ENCODE peak calls at places on chromosomes 11 and 22, in nine cellular contexts. One of them, this sample, is unnamed.

GRCh38 chr11:68040121-68040956 is 1.5 kb downstream of the TCIRG1 start:
- DNase-seq in body of pancreas: peak
- DNase-seq in Peyer's patch: peak
- DNase-seq in spleen: peak
- DNase-seq in gastrocnemius medialis: no peak
- DNase-seq in prostate gland: peak
- DNase-seq in suprapubic skin: peak
- DNase-seq in transverse colon: peak
- DNase-seq in esophagus squamous epithelium: no peak
- DNase-seq in this sample: peak

GRCh38 chr22:30435674-30436126 is 10.1 kb downstream of the MTFP1 start:
- DNase-seq in body of pancreas: peak
- DNase-seq in Peyer's patch: peak
- DNase-seq in spleen: peak
- DNase-seq in gastrocnemius medialis: no peak
- DNase-seq in prostate gland: no peak
- DNase-seq in suprapubic skin: no peak
- DNase-seq in transverse colon: peak
- DNase-seq in esophagus squamous epithelium: no peak
- DNase-seq in this sample: peak

GRCh38 chr11:134157451-134157850 is 66.3 kb downstream of the NCAPD3 start:
- DNase-seq in body of pancreas: no peak
- DNase-seq in Peyer's patch: no peak
- DNase-seq in spleen: no peak
- DNase-seq in gastrocnemius medialis: no peak
- DNase-seq in prostate gland: no peak
- DNase-seq in suprapubic skin: no peak
- DNase-seq in transverse colon: no peak
- DNase-seq in esophagus squamous epithelium: no peak
- DNase-seq in this sample: no peak

GRCh38 chr11:107769189-107769588 is 57.3 kb upstream of the SLN start:
- DNase-seq in body of pancreas: no peak
- DNase-seq in Peyer's patch: no peak
- DNase-seq in spleen: no peak
- DNase-seq in gastrocnemius medialis: peak
- DNase-seq in prostate gland: no peak
- DNase-seq in suprapubic skin: no peak
- DNase-seq in transverse colon: no peak
- DNase-seq in esophagus squamous epithelium: no peak
- DNase-seq in this sample: no peak

GRCh38 chr11:23041104-23041503 is 180.8 kb upstream of the CCDC179 start:
- DNase-seq in body of pancreas: no peak
- DNase-seq in Peyer's patch: no peak
- DNase-seq in spleen: no peak
- DNase-seq in gastrocnemius medialis: no peak
- DNase-seq in prostate gland: no peak
- DNase-seq in suprapubic skin: no peak
- DNase-seq in transverse colon: peak
- DNase-seq in esophagus squamous epithelium: no peak
- DNase-seq in this sample: no peak

GRCh38 chr22:48842976-48843375 is 984.7 kb downstream of the BRD1 start:
- DNase-seq in body of pancreas: no peak
- DNase-seq in Peyer's patch: no peak
- DNase-seq in spleen: peak
- DNase-seq in gastrocnemius medialis: no peak
- DNase-seq in prostate gland: no peak
- DNase-seq in suprapubic skin: no peak
- DNase-seq in transverse colon: no peak
- DNase-seq in esophagus squamous epithelium: no peak
- DNase-seq in this sample: no peak

GRCh38 chr22:24937114-24937513 is 9.4 kb downstream of the LHFPL7 start:
- DNase-seq in body of pancreas: peak
- DNase-seq in Peyer's patch: no peak
- DNase-seq in spleen: no peak
- DNase-seq in gastrocnemius medialis: no peak
- DNase-seq in prostate gland: no peak
- DNase-seq in suprapubic skin: no peak
- DNase-seq in transverse colon: no peak
- DNase-seq in esophagus squamous epithelium: no peak
- DNase-seq in this sample: no peak

GRCh38 chr11:115222218-115222862 is 281.9 kb downstream of the CADM1 start:
- DNase-seq in body of pancreas: no peak
- DNase-seq in Peyer's patch: no peak
- DNase-seq in spleen: no peak
- DNase-seq in gastrocnemius medialis: no peak
- DNase-seq in prostate gland: no peak
- DNase-seq in suprapubic skin: no peak
- DNase-seq in transverse colon: peak
- DNase-seq in esophagus squamous epithelium: no peak
- DNase-seq in this sample: no peak

GRCh38 chr11:3047637-3048036 is 9.6 kb downstream of the CARS1 start:
- DNase-seq in body of pancreas: no peak
- DNase-seq in Peyer's patch: no peak
- DNase-seq in spleen: no peak
- DNase-seq in gastrocnemius medialis: no peak
- DNase-seq in prostate gland: no peak
- DNase-seq in suprapubic skin: no peak
- DNase-seq in transverse colon: no peak
- DNase-seq in esophagus squamous epithelium: no peak
- DNase-seq in this sample: no peak
- H3K27ac ChIP-seq in body of pancreas: no peak
- H3K27ac ChIP-seq in Peyer's patch: no peak
- H3K27ac ChIP-seq in spleen: no peak
- H3K27ac ChIP-seq in gastrocnemius medialis: no peak
- H3K27ac ChIP-seq in prostate gland: no peak
- H3K27ac ChIP-seq in suprapubic skin: no peak
- H3K27ac ChIP-seq in transverse colon: no peak
- H3K27ac ChIP-seq in esophagus squamous epithelium: no peak
- H3K27ac ChIP-seq in this sample: no peak

GRCh38 chr11:120241277-120241676 is 1.3 kb downstream of the POU2F3 start:
- DNase-seq in body of pancreas: no peak
- DNase-seq in Peyer's patch: no peak
- DNase-seq in spleen: peak
- DNase-seq in gastrocnemius medialis: no peak
- DNase-seq in prostate gland: peak
- DNase-seq in suprapubic skin: no peak
- DNase-seq in transverse colon: no peak
- DNase-seq in esophagus squamous epithelium: no peak
- DNase-seq in this sample: no peak

GRCh38 chr11:120238968-120239620 is 846 bp upstream of the POU2F3 start:
- DNase-seq in body of pancreas: no peak
- DNase-seq in Peyer's patch: no peak
- DNase-seq in spleen: peak
- DNase-seq in gastrocnemius medialis: no peak
- DNase-seq in prostate gland: no peak
- DNase-seq in suprapubic skin: no peak
- DNase-seq in transverse colon: no peak
- DNase-seq in esophagus squamous epithelium: no peak
- DNase-seq in this sample: no peak

GRCh38 chr11:120243221-120243620 is 3.3 kb downstream of the POU2F3 start:
- DNase-seq in body of pancreas: no peak
- DNase-seq in Peyer's patch: no peak
- DNase-seq in spleen: peak
- DNase-seq in gastrocnemius medialis: no peak
- DNase-seq in prostate gland: no peak
- DNase-seq in suprapubic skin: no peak
- DNase-seq in transverse colon: no peak
- DNase-seq in esophagus squamous epithelium: no peak
- DNase-seq in this sample: no peak

GRCh38 chr11:120240866-120241265 is 926 bp downstream of the POU2F3 start:
- DNase-seq in body of pancreas: no peak
- DNase-seq in Peyer's patch: no peak
- DNase-seq in spleen: peak
- DNase-seq in gastrocnemius medialis: no peak
- DNase-seq in prostate gland: no peak
- DNase-seq in suprapubic skin: no peak
- DNase-seq in transverse colon: no peak
- DNase-seq in esophagus squamous epithelium: no peak
- DNase-seq in this sample: no peak

DNA sequence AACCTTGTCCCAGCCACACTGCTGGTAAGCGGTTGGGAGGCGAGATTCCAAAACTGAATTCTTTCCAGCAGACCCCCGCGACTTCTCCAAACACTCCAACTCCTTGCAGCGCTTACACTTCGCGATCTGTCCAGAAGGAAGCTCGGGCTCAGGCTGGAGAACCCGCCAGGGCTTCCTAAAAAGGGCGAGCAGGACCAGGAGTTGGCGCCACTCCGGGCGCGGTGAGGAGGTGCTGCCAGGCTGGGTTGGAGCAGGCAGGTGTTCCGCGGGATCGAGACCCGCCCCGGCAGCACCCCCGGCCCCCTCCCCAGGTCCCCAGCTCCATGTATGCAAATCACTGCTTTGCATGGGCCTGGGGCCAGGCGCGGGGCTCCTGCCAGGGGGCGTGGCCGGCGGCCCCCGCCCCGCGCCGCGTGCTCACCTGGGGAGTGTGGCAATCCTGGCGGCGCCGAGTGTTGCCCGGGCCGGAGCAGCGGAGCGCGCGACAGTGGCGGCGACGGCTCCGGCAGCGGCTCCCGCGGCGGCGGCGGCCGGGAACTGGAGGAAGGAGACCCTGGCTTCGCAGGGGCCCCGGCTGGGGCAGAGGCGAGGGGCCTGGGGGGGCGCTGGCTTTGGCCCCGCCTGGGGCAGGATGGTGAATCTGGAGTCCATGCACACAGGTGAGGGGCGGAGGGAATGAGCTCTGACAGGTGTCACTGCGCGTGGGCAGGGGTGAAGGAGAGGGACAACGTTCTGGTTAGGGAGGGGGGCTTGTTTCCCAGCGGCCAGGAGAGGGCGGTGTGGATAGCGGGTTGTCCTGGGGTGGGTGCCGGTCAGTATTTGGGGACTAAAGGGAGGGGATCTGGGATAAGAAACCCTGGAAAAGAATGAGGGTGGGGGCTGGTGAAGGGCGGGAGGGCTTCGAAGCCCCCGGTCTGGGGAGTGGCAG is at the start of gene POU2F3:
- DNase-seq in body of pancreas: peak
- DNase-seq in Peyer's patch: no peak
- DNase-seq in spleen: peak
- DNase-seq in gastrocnemius medialis: no peak
- DNase-seq in prostate gland: no peak
- DNase-seq in suprapubic skin: no peak
- DNase-seq in transverse colon: no peak
- DNase-seq in esophagus squamous epithelium: no peak
- DNase-seq in this sample: no peak
- H3K4me3 ChIP-seq in body of pancreas: no peak
- H3K4me3 ChIP-seq in Peyer's patch: peak
- H3K4me3 ChIP-seq in spleen: no peak
- H3K4me3 ChIP-seq in gastrocnemius medialis: no peak
- H3K4me3 ChIP-seq in prostate gland: peak
- H3K4me3 ChIP-seq in suprapubic skin: peak
- H3K4me3 ChIP-seq in transverse colon: no peak
- H3K4me3 ChIP-seq in esophagus squamous epithelium: peak
- H3K4me3 ChIP-seq in this sample: no peak

GRCh38 chr22:36303874-36304273 is 50.9 kb downstream of the APOL1 start:
- DNase-seq in body of pancreas: no peak
- DNase-seq in Peyer's patch: peak
- DNase-seq in spleen: no peak
- DNase-seq in gastrocnemius medialis: no peak
- DNase-seq in prostate gland: no peak
- DNase-seq in suprapubic skin: no peak
- DNase-seq in transverse colon: peak
- DNase-seq in esophagus squamous epithelium: no peak
- DNase-seq in this sample: no peak

GRCh38 chr22:36301384-36301828 is 48.5 kb downstream of the APOL1 start:
- DNase-seq in body of pancreas: peak
- DNase-seq in Peyer's patch: peak
- DNase-seq in spleen: peak
- DNase-seq in gastrocnemius medialis: no peak
- DNase-seq in prostate gland: peak
- DNase-seq in suprapubic skin: no peak
- DNase-seq in transverse colon: peak
- DNase-seq in esophagus squamous epithelium: no peak
- DNase-seq in this sample: peak

GRCh38 chr22:36303115-36303467 is 50.2 kb downstream of the APOL1 start:
- DNase-seq in body of pancreas: no peak
- DNase-seq in Peyer's patch: no peak
- DNase-seq in spleen: no peak
- DNase-seq in gastrocnemius medialis: no peak
- DNase-seq in prostate gland: no peak
- DNase-seq in suprapubic skin: no peak
- DNase-seq in transverse colon: no peak
- DNase-seq in esophagus squamous epithelium: no peak
- DNase-seq in this sample: no peak

GRCh38 chr22:36301851-36302250 is 48.9 kb downstream of the APOL1 start:
- DNase-seq in body of pancreas: no peak
- DNase-seq in Peyer's patch: no peak
- DNase-seq in spleen: no peak
- DNase-seq in gastrocnemius medialis: no peak
- DNase-seq in prostate gland: no peak
- DNase-seq in suprapubic skin: no peak
- DNase-seq in transverse colon: no peak
- DNase-seq in esophagus squamous epithelium: no peak
- DNase-seq in this sample: no peak

GRCh38 chr22:36302439-36303114 is 49.6 kb downstream of the APOL1 start:
- DNase-seq in body of pancreas: no peak
- DNase-seq in Peyer's patch: no peak
- DNase-seq in spleen: no peak
- DNase-seq in gastrocnemius medialis: no peak
- DNase-seq in prostate gland: no peak
- DNase-seq in suprapubic skin: no peak
- DNase-seq in transverse colon: no peak
- DNase-seq in esophagus squamous epithelium: no peak
- DNase-seq in this sample: no peak
- TF ChIP-seq POLR2A in body of pancreas: no peak
- TF ChIP-seq POLR2A in Peyer's patch: no peak
- TF ChIP-seq POLR2A in spleen: no peak
- TF ChIP-seq POLR2A in gastrocnemius medialis: no peak
- TF ChIP-seq POLR2A in prostate gland: no peak
- TF ChIP-seq POLR2A in suprapubic skin: no peak
- TF ChIP-seq POLR2A in transverse colon: no peak
- TF ChIP-seq POLR2A in esophagus squamous epithelium: no peak
- TF ChIP-seq POLR2A in this sample: no peak

DNA sequence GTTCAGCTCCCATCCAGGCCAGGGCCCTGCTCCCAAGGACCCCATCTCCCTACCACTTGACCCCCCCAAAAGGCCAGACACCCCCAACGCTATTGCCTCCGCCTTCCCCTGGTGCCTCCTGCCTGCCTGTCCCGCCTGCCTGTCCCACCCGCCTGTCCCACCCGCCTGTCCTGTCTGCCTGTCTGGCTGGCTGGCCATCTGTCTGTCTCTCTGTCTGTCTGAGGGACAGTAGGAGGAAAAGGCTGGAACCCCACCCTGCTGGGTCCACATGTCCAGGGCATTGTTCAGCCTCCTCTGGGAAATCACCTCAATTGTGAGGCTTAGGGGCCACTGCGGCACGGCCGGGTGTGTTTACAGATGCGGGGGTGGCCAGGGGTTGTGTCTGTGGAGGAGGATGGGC is 25.3 kb upstream of the CBX7 start:
- DNase-seq in body of pancreas: no peak
- DNase-seq in Peyer's patch: no peak
- DNase-seq in spleen: peak
- DNase-seq in gastrocnemius medialis: no peak
- DNase-seq in prostate gland: no peak
- DNase-seq in suprapubic skin: no peak
- DNase-seq in transverse colon: no peak
- DNase-seq in esophagus squamous epithelium: no peak
- DNase-seq in this sample: peak
- H3K27ac ChIP-seq in body of pancreas: peak
- H3K27ac ChIP-seq in Peyer's patch: no peak
- H3K27ac ChIP-seq in spleen: peak
- H3K27ac ChIP-seq in gastrocnemius medialis: peak
- H3K27ac ChIP-seq in prostate gland: no peak
- H3K27ac ChIP-seq in suprapubic skin: peak
- H3K27ac ChIP-seq in transverse colon: peak
- H3K27ac ChIP-seq in esophagus squamous epithelium: peak
- H3K27ac ChIP-seq in this sample: peak